ENCODE peak calls at places on chromosomes 13 and 19, in ten cellular contexts. A is M059J; L is smooth muscle cell of the brain vasculature; G is stimulated activated CD4-positive, alpha-beta T cell treated with anti-CD3 and anti-CD28 coated beads, Interleukin-15, amount 100 ng/mL, for 24 hours; H is ureter; D is T-helper 9 cell; Y is NCI-H1417; S is cardiac muscle cell; F is fibroblast of mammary gland; X is epithelial cell of esophagus. R is an unnamed sample.

GRCh38 chr19:9818175-9818733 is 625 bp downstream of the FBXL12 start:
- DNase-seq in A (no peak), L (no peak), G (no peak), H (no peak), D (no peak), Y (no peak), S (no peak), F (no peak), X (no peak), R (no peak)

GRCh38 chr19:23527797-23528196 is 132.5 kb upstream of the ZNF91 start:
- DNase-seq in A (peak), L (no peak), G (no peak), H (no peak), D (no peak), Y (no peak), S (no peak), F (no peak), X (no peak), R (no peak)

GRCh38 chr13:36848228-36848982 is 29.4 kb downstream of the RFXAP start:
- DNase-seq in A (peak), L (no peak), G (peak), H (no peak), D (no peak), Y (peak), S (peak), F (peak), X (peak), R (no peak)

GRCh38 chr13:44759723-44760360 is 183.7 kb upstream of the TSC22D1 start:
- DNase-seq in A (no peak), L (no peak), G (no peak), H (no peak), D (no peak), Y (peak), S (peak), F (no peak), X (peak), R (no peak)

GRCh38 chr19:11446652-11447301 is 11.3 kb downstream of the PRKCSH start:
- DNase-seq in A (no peak), L (no peak), G (peak), H (no peak), D (peak), Y (peak), S (peak), F (peak), X (peak), R (no peak)

GRCh38 chr13:110302154-110302553 is 4.8 kb downstream of the COL4A1 start:
- DNase-seq in A (no peak), L (no peak), G (no peak), H (no peak), D (no peak), Y (no peak), S (no peak), F (no peak), X (no peak), R (no peak)

GRCh38 chr13:33633701-33634525 is 184.0 kb upstream of the RFC3 start:
- DNase-seq in A (no peak), L (no peak), G (no peak), H (no peak), D (no peak), Y (no peak), S (peak), F (peak), X (peak), R (peak)

GRCh38 chr13:28071424-28071823 is 29.0 kb downstream of the FLT3 start:
- DNase-seq in A (no peak), L (no peak), G (no peak), H (no peak), D (no peak), Y (no peak), S (no peak), F (no peak), X (no peak), R (no peak)

GRCh38 chr13:32471187-32471922 is 43.4 kb upstream of the N4BP2L1 start:
- DNase-seq in A (no peak), L (no peak), G (no peak), H (no peak), D (no peak), Y (no peak), S (peak), F (peak), X (no peak), R (no peak)

GRCh38 chr13:90968510-90968909 is 379.0 kb upstream of the MIR17HG start:
- DNase-seq in A (peak), L (no peak), G (no peak), H (no peak), D (no peak), Y (peak), S (peak), F (peak), X (peak), R (peak)

GRCh38 chr13:33953781-33954180 is 135.8 kb downstream of the RFC3 start:
- DNase-seq in A (no peak), L (no peak), G (no peak), H (no peak), D (no peak), Y (no peak), S (peak), F (no peak), X (no peak), R (no peak)

GRCh38 chr19:3667037-3667638 is 33.1 kb downstream of the PIP5K1C start:
- DNase-seq in A (no peak), L (no peak), G (no peak), H (no peak), D (no peak), Y (no peak), S (no peak), F (no peak), X (no peak), R (no peak)

GRCh38 chr19:38562096-38562495 is 55.7 kb downstream of the MAP4K1 start:
- DNase-seq in A (no peak), L (no peak), G (no peak), H (no peak), D (no peak), Y (no peak), S (no peak), F (no peak), X (no peak), R (no peak)

R was measured in SK-N-MC.